ENCODE peak calls at places on chromosome 14, in ten cellular contexts. U is adrenal gland, L is psoas muscle, W is tibial artery, H is upper lobe of left lung, P is AG04450, J is right lobe of liver, R is heart left ventricle, C is lower lobe of right lung, E is fibroblast of lung. T is an unnamed sample. For H3K27me3, the result is how much of the 10 kb centered on the place peaks cover.

GRCh38 chr14:94048676-94049624 is 22.8 kb downstream of the OTUB2 start:
- DNase-seq in U (no peak), L (no peak), W (no peak), H (no peak), P (no peak), J (no peak), R (no peak), C (no peak), E (no peak), T (peak)

GRCh38 chr14:103928011-103928890 is at the start of gene TDRD9:
- DNase-seq in U (no peak), L (no peak), W (no peak), H (no peak), P (no peak), J (no peak), R (no peak), C (no peak), E (no peak), T (no peak)

GRCh38 chr14:75661499-75661814 is 411 bp downstream of the TTLL5 start:
- DNase-seq in U (no peak), L (no peak), W (no peak), H (no peak), P (no peak), J (no peak), R (no peak), C (no peak), E (no peak), T (no peak)

GRCh38 chr14:77682158-77682553 is 25.7 kb downstream of the ALKBH1 start:
- DNase-seq in U (no peak), L (no peak), W (no peak), H (no peak), P (no peak), J (no peak), R (no peak), C (no peak), E (peak), T (no peak)

GRCh38 chr14:99063620-99064225 is 208.3 kb downstream of the BCL11B start:
- DNase-seq in U (no peak), L (no peak), W (no peak), H (no peak), P (no peak), J (no peak), R (no peak), C (no peak), E (no peak), T (no peak)

GRCh38 chr14:33678012-33678411 is 272.9 kb downstream of the EGLN3 start:
- DNase-seq in U (no peak), L (no peak), W (no peak), H (no peak), P (no peak), J (no peak), R (no peak), C (no peak), E (no peak), T (no peak)

GRCh38 chr14:34227834-34228662 is 234.0 kb downstream of the SPTSSA start:
- DNase-seq in U (peak), L (peak), W (peak), H (peak), P (peak), J (peak), R (peak), C (peak), E (peak), T (peak)

GRCh38 chr14:32192712-32193373 is 9.0 kb upstream of the RNU6-7 start:
- DNase-seq in U (no peak), L (no peak), W (no peak), H (no peak), P (no peak), J (no peak), R (no peak), C (no peak), E (no peak), T (no peak)

GRCh38 chr14:24806061-24806678 is 172.2 kb upstream of the GZMB start:
- DNase-seq in U (peak), L (peak), W (peak), H (peak), P (peak), J (peak), R (peak), C (peak), E (peak), T (no peak)

GRCh38 chr14:99484106-99484505 is 2.9 kb downstream of the CCNK start:
- DNase-seq in U (no peak), L (no peak), W (no peak), H (no peak), P (no peak), J (no peak), R (no peak), C (no peak), E (no peak), T (no peak)

GRCh38 chr14:51627313-51627712 is 24.4 kb upstream of the FRMD6 start:
- DNase-seq in U (no peak), L (no peak), W (no peak), H (no peak), P (no peak), J (no peak), R (no peak), C (no peak), E (no peak), T (no peak)

GRCh38 chr14:69719501-69719951 is 47.4 kb upstream of the SRSF5 start:
- DNase-seq in U (peak), L (peak), W (peak), H (peak), P (peak), J (no peak), R (peak), C (peak), E (peak), T (no peak)

GRCh38 chr14:93973607-93974006 is 2.8 kb downstream of the ASB2 start:
- DNase-seq in U (no peak), L (peak), W (no peak), H (no peak), P (no peak), J (no peak), R (no peak), C (no peak), E (no peak), T (no peak)

GRCh38 chr14:23057757-23058653 is 685 bp upstream of the CDH24 start:
- DNase-seq in U (peak), L (peak), W (peak), H (peak), P (peak), J (peak), R (peak), C (peak), E (peak), T (peak)

GRCh38 chr14:96100171-96101064 is 61.3 kb downstream of the C14orf132 start:
- DNase-seq in U (peak), L (peak), W (peak), H (peak), P (peak), J (peak), R (peak), C (peak), E (peak), T (peak)

GRCh38 chr14:20587489-20588154 is at the start of gene RNASE11:
- DNase-seq in U (no peak), L (no peak), W (no peak), H (no peak), P (no peak), J (no peak), R (no peak), C (no peak), E (no peak), T (no peak)

GRCh38 chr14:63991833-63992232 is 139.0 kb downstream of the SYNE2 start:
- DNase-seq in U (no peak), L (no peak), W (no peak), H (no peak), P (no peak), J (no peak), R (no peak), C (no peak), E (no peak), T (no peak)

GRCh38 chr14:76763362-76764041 is 2.2 kb downstream of the VASH1 start:
- DNase-seq in U (peak), L (no peak), W (no peak), H (no peak), P (no peak), J (no peak), R (no peak), C (no peak), E (no peak), T (no peak)

GRCh38 chr14:97107760-97108159 is 310.6 kb downstream of the VRK1 start:
- DNase-seq in U (no peak), L (no peak), W (no peak), H (no peak), P (no peak), J (no peak), R (no peak), C (no peak), E (no peak), T (no peak)

GRCh38 chr14:66045572-66046021 is 440.6 kb upstream of the CCDC196 start:
- DNase-seq in U (peak), L (no peak), W (no peak), H (no peak), P (no peak), J (no peak), R (peak), C (no peak), E (no peak), T (no peak)

GRCh38 chr14:82602794-82603193 is 1069.1 kb upstream of the SEL1L start:
- DNase-seq in U (no peak), L (no peak), W (no peak), H (no peak), P (no peak), J (no peak), R (no peak), C (no peak), E (no peak), T (no peak)

GRCh38 chr14:55440385-55440784 is at the start of gene TBPL2:
- DNase-seq in U (no peak), L (no peak), W (no peak), H (no peak), P (no peak), J (no peak), R (no peak), C (no peak), E (no peak), T (no peak)
- TF ChIP-seq CTCF in U (no peak), L (no peak), W (no peak), H (no peak), P (peak), J (no peak), R (peak), C (no peak), E (peak), T (no peak)

DNA sequence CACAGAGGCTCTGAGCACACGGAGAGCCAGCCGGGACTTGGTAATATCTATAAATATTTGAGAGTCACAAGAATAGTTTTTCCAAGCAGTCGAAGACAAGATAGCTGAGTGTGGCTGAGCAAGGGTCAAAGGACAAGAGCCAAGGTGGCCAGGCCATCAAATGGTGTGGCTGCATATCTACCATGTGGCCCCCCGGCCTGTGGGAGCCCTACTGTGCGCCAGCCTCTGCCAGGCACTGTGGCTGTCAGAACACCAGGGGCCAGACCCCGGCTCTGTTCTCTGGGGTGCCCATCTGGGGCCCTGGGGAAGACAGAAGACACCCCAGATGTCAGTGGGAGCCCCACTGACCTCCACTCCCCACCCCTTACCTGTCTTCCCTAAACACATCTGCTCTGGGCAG is 22.7 kb downstream of the BEGAIN start:
- DNase-seq in U (no peak), L (no peak), W (no peak), H (no peak), P (no peak), J (no peak), R (no peak), C (no peak), E (no peak), T (no peak)
- H3K27me3 ChIP-seq in U (under half), L (half or more), W (half or more), H (under half), P (half or more), J (under half), R (under half), C (under half), E (under half), T (under half)

DNA sequence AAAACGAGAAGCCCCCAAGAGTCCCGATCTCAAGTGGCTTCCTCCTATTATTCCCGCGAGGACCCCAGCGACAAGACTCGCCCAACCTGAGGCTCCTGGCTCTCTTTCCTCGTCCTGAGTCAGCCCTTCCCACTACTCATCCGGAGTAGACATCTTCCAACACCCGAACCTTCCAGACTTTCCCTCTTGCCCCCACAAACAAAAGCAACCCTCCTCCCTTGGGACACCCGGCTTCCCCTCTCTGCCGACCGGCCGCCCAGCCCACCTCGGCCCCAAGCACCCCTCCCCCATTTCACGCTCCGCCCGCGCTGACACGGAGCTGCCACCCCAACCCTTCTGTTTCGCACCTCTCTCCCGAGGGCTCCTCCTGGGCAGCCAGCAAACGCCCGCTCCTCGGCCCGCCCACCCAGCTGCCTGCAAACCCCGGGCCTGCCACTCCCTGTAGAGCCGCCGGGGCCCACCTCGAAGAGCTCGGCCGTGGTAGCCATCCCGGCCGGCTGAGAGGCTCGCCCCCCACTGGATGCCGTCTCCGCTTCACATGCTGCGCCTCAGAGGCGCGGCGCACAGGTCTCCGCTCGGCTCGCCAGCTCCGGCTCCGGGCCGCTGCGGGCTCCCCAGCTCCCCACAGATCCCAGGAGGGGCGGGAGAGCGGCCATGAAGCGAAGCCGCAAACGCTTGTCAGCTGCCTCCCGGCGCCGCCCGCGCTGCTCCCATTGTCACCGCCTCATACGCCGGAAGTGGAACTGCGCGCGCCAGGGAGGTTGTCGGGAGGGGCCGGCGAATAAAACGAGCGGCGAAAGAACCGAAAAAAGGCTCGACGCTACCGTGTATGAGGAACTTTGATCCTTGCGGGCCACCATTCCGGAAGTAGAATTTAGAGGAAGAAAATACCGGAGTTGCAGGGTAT is at the start of the genes AP5M1 and EXOC5:
- DNase-seq in U (peak), L (peak), W (peak), H (peak), P (peak), J (peak), R (peak), C (peak), E (peak), T (peak)
- TF ChIP-seq CTCF in U (no peak), L (no peak), W (no peak), H (no peak), P (no peak), J (peak), R (no peak), C (no peak), E (no peak), T (peak)

DNA sequence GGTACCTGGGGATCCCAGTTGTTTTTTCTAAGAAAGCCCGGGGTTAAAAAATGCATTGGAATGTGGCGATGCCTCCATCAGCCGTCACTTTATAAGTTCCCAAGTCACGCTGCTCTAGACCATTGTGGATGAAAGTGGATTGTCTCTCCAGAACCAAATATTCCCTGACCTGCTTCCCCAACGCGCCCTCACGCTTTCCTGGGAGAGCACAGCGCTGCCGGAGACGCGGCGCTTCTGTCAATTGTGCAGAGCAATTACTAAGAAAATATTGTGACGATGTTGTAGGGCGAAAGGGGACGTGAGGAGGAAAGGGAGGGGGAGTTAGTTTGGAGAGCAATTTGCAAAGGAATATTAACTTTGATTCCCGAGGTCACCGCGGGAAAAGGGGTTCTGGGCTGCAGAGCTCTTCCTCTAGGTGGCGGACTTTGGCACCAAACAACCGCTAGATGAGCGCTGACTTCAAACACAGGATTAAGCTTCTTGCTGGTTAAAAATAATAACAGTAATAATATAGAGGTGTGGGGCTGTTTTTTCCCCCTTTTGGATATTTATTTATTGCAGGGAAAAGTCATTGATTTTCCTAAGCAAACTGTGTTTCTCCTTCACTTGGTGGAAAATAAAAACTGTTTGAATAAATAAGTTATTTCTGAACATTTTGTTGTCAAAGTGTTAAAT is 9.6 kb upstream of the FOXG1 start:
- DNase-seq in U (no peak), L (no peak), W (no peak), H (no peak), P (no peak), J (no peak), R (no peak), C (no peak), E (peak), T (no peak)
- H3K27me3 ChIP-seq in U (half or more), L (half or more), W (half or more), H (under half), P (half or more), J (under half), R (half or more), C (half or more), E (half or more), T (under half)

GRCh38 chr14:87615822-87616679 is 376.9 kb downstream of the GALC start:
- DNase-seq in U (peak), L (peak), W (peak), H (no peak), P (peak), J (peak), R (peak), C (no peak), E (peak), T (no peak)
- TF ChIP-seq CTCF in U (peak), L (peak), W (peak), H (peak), P (peak), J (peak), R (peak), C (peak), E (peak), T (peak)

GRCh38 chr14:38205949-38206665 is 1.6 kb upstream of the SSTR1 start:
- DNase-seq in U (no peak), L (no peak), W (no peak), H (no peak), P (no peak), J (no peak), R (no peak), C (no peak), E (no peak), T (no peak)

GRCh38 chr14:38208825-38209562 is 1.3 kb downstream of the SSTR1 start:
- DNase-seq in U (no peak), L (peak), W (peak), H (no peak), P (no peak), J (peak), R (peak), C (peak), E (peak), T (no peak)

GRCh38 chr14:38207830-38208815 is at the start of gene SSTR1:
- DNase-seq in U (no peak), L (peak), W (no peak), H (no peak), P (no peak), J (peak), R (peak), C (no peak), E (peak), T (no peak)

GRCh38 chr14:38206689-38207088 is 1.0 kb upstream of the SSTR1 start:
- DNase-seq in U (no peak), L (no peak), W (no peak), H (no peak), P (no peak), J (no peak), R (no peak), C (no peak), E (no peak), T (no peak)

GRCh38 chr14:38207342-38207741 is 362 bp upstream of the SSTR1 start:
- DNase-seq in U (no peak), L (no peak), W (no peak), H (no peak), P (no peak), J (no peak), R (no peak), C (no peak), E (no peak), T (no peak)
- H3K27me3 ChIP-seq in U (under half), L (half or more), W (under half), H (under half), P (under half), J (under half), R (under half), C (under half), E (under half), T (under half)

DNA sequence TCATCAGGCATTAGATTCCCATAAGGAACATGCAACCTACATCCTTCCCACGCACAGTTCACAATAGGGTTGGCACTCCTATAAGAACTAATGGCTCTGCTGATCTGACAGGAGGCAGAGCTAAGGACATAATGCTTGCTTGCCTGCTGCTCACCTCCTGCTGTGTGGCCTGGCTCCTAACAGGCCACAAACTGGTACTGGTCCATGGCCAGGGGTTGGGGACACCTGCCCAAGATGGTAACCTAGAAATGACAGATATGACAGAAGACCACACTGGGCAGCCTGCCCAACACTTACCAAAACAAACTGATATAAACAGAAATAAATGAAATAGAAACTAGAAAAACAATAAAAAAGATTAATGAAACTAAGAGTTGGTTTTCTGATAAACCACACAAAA is 325.6 kb downstream of the SEC23A start:
- DNase-seq in U (no peak), L (no peak), W (no peak), H (no peak), P (no peak), J (no peak), R (no peak), C (no peak), E (no peak), T (no peak)
- TF ChIP-seq CTCF in U (no peak), L (no peak), W (no peak), H (no peak), P (no peak), J (no peak), R (no peak), C (no peak), E (no peak), T (no peak)